ENCODE peak calls at places on chromosomes 2 and 18, in five cellular contexts. S is ovary, E is transverse colon, R is right lobe of liver, V is H1. H is an unnamed sample.

GRCh38 chr2:201854221-201854801 is 48.0 kb downstream of the CDK15 start:
- DNase-seq in E (no peak), R (no peak), S (no peak), V (no peak), H (no peak)

GRCh38 chr2:60526623-60527022 is 26.8 kb downstream of the BCL11A start:
- DNase-seq in E (no peak), V (no peak), R (no peak), S (no peak), H (no peak)

GRCh38 chr18:12041561-12041960 is 52.1 kb upstream of the ANKRD62 start:
- DNase-seq in R (no peak), S (no peak), V (no peak), E (no peak), H (peak)

GRCh38 chr2:150485114-150485870 is 2.2 kb downstream of the RND3 start:
- DNase-seq in E (peak), S (peak), V (peak), R (peak), H (peak)

GRCh38 chr2:212154392-212154791 is 384.2 kb downstream of the ERBB4 start:
- DNase-seq in R (no peak), V (no peak), S (no peak), E (no peak), H (no peak)

GRCh38 chr2:43391877-43392214 is 165.4 kb upstream of the ZFP36L2 start:
- DNase-seq in S (no peak), E (no peak), R (no peak), V (no peak), H (peak)

GRCh38 chr2:201962766-201963555 is 70.7 kb upstream of the FZD7 start:
- DNase-seq in S (no peak), E (no peak), V (no peak), R (no peak), H (no peak)

GRCh38 chr2:241047253-241048010 is 49.0 kb downstream of the SNED1 start:
- DNase-seq in R (no peak), S (no peak), V (no peak), E (no peak), H (no peak)

GRCh38 chr2:50594233-50594632 is 437.7 kb downstream of the NRXN1 start:
- DNase-seq in E (no peak), V (no peak), R (no peak), S (no peak), H (no peak)

GRCh38 chr2:229654437-229654836 is 59.9 kb downstream of the DNER start:
- DNase-seq in S (no peak), R (no peak), E (no peak), V (no peak), H (no peak)

GRCh38 chr2:237432484-237433092 is 18.6 kb upstream of the COL6A3 start:
- DNase-seq in E (no peak), V (no peak), S (no peak), R (no peak), H (no peak)

GRCh38 chr2:112472547-112473263 is 9.3 kb upstream of the TTL start:
- DNase-seq in V (no peak), R (no peak), E (no peak), S (no peak), H (peak)

GRCh38 chr2:173160618-173161017 is 85.0 kb downstream of the MAP3K20 start:
- DNase-seq in R (no peak), S (no peak), E (no peak), V (no peak), H (no peak)

GRCh38 chr2:1601471-1602358 is 142.6 kb downstream of the PXDN start:
- DNase-seq in S (peak), R (no peak), E (no peak), V (no peak), H (no peak)

GRCh38 chr2:1707771-1708351 is 36.5 kb downstream of the PXDN start:
- DNase-seq in E (peak), S (peak), V (peak), R (peak), H (no peak)

GRCh38 chr18:31042391-31043181 is at the start of gene DSC3:
- DNase-seq in R (peak), V (no peak), S (no peak), E (peak), H (no peak)

GRCh38 chr2:189142893-189143759 is 36.4 kb downstream of the COL5A2 start:
- DNase-seq in E (peak), R (no peak), V (peak), S (no peak), H (peak)

GRCh38 chr18:39806519-39806918 is 2148.5 kb upstream of the PIK3C3 start:
- DNase-seq in E (no peak), S (no peak), V (no peak), R (no peak), H (no peak)

GRCh38 chr2:32865399-32866068 is 81.2 kb upstream of the LTBP1 start:
- DNase-seq in V (no peak), S (no peak), R (no peak), E (no peak), H (peak)

GRCh38 chr2:189566046-189566445 is 14.5 kb downstream of the SLC40A1 start:
- DNase-seq in S (no peak), V (no peak), R (no peak), E (no peak), H (no peak)

GRCh38 chr2:229586746-229587705 is 127.3 kb downstream of the DNER start:
- DNase-seq in V (peak), E (peak), S (peak), R (peak), H (peak)

GRCh38 chr2:237475704-237476107 is 11.3 kb upstream of the MLPH start:
- DNase-seq in S (no peak), V (no peak), E (no peak), R (no peak), H (no peak)

GRCh38 chr2:163919717-163920116 is 183.9 kb upstream of the FIGN start:
- DNase-seq in S (no peak), R (no peak), V (no peak), E (no peak), H (no peak)

GRCh38 chr18:8654482-8655451 is 45.5 kb downstream of the RAB12 start:
- DNase-seq in V (no peak), S (no peak), E (no peak), R (no peak), H (no peak)

GRCh38 chr2:11753452-11753885 is 7.0 kb downstream of the LPIN1 start:
- DNase-seq in E (peak), R (peak), V (no peak), S (no peak), H (peak)

GRCh38 chr18:3052411-3052758 is 39.4 kb upstream of the LPIN2 start:
- DNase-seq in E (no peak), V (no peak), S (no peak), R (no peak), H (no peak)

GRCh38 chr2:143429932-143430331 is 300.7 kb downstream of the ARHGAP15 start:
- DNase-seq in R (no peak), E (no peak), V (no peak), S (no peak), H (no peak)

GRCh38 chr18:2848879-2849254 is 2.1 kb downstream of the EMILIN2 start:
- DNase-seq in R (no peak), S (no peak), V (no peak), E (no peak), H (no peak)

GRCh38 chr2:192544371-192544955 is 349.7 kb upstream of the TMEFF2 start:
- DNase-seq in V (no peak), R (no peak), S (no peak), E (no peak), H (no peak)

GRCh38 chr2:160402997-160403979 is 90.3 kb downstream of the RBMS1 start:
- DNase-seq in R (no peak), E (no peak), V (no peak), S (no peak), H (no peak)

GRCh38 chr2:236086403-236086970 is 81.7 kb downstream of the GBX2 start:
- DNase-seq in E (no peak), R (no peak), S (no peak), V (no peak), H (no peak)

GRCh38 chr2:10064932-10065682 is 15.1 kb downstream of the CYS1 start:
- DNase-seq in E (no peak), V (no peak), S (no peak), R (no peak), H (no peak)

GRCh38 chr2:221517362-221518121 is 54.6 kb downstream of the EPHA4 start:
- DNase-seq in S (no peak), R (no peak), E (peak), V (no peak), H (peak)

GRCh38 chr2:19682493-19682892 is 219.3 kb downstream of the TTC32 start:
- DNase-seq in E (no peak), S (no peak), R (no peak), V (no peak), H (no peak)

GRCh38 chr18:75456277-75456676 is 28.8 kb upstream of the SMIM21 start:
- DNase-seq in V (no peak), R (no peak), S (peak), E (no peak), H (no peak)

DNA sequence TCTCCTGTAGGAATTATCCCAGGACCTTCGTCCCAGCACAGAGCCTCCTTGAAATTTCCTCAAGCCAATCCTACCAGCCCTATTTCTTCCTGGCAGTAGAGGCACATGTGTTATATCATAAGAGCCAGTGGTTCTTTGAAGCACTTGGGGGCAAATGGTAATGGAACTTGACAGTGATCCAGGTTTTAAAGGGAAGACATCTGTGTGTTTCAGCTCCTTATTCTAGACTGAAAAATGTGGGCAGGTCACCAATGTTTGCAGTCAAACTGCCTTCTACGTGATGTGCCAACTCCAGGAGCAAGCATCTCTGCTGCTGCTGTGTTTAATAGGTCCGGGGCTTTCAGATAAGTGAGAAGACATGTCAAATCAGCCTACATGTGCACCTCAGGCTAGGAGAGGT is 157.1 kb downstream of the GALNT14 start:
- DNase-seq in S (no peak), V (no peak), E (no peak), R (no peak), H (no peak)
- TF ChIP-seq CTCF in S (no peak), V (no peak), E (no peak), R (no peak), H (no peak)

DNA sequence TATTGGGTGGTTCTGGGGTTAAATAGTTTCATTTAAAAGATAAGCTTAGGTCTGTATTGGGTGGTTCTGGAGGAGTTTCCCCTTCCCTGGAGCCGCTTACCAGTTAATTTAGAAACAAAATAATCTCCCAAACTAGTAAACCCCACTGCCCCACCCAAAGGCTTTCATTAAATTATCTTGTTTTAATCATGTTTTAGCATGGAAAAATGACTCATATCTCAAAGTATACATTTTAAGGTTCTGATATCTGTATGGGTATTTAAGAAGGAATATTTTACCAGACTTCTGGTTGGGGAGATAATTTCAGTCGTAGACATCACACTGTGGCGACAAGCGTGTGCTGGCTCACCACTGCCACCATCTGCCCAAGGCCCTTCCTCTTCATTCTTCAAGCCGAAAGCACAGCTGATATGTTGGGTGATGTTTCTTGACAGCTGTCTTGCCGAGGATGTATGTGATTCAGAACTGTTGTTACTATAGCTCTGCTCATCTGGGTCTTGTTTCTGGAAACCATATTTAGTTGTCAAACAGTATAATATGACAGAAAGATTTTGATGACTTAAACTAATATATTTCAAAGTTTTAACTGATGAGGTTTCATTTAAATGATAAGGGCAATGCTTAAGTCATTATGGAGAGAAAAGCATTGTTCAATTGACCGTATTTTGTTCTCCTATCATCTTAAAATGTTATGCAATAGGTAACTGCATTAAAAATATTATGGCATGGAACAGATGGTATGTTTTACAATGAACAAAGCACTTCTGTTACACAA is 5.1 kb downstream of the FIGLA start:
- DNase-seq in R (no peak), E (no peak), S (no peak), V (no peak), H (peak)
- TF ChIP-seq CTCF in R (peak), E (no peak), S (no peak), V (peak), H (peak)

GRCh38 chr2:46383113-46383395 is 85.8 kb downstream of the EPAS1 start:
- DNase-seq in R (no peak), E (no peak), V (no peak), S (no peak), H (no peak)
- TF ChIP-seq CTCF in R (no peak), E (no peak), V (no peak), S (no peak), H (no peak)

GRCh38 chr2:30684546-30684945 is 122.7 kb downstream of the CAPN13 start:
- DNase-seq in S (no peak), R (no peak), V (no peak), E (no peak), H (no peak)

GRCh38 chr2:30684996-30685395 is 122.2 kb downstream of the CAPN13 start:
- DNase-seq in S (no peak), E (no peak), R (no peak), V (no peak), H (no peak)

GRCh38 chr2:30684026-30684425 is 123.2 kb downstream of the CAPN13 start:
- DNase-seq in R (no peak), E (no peak), S (no peak), V (no peak), H (no peak)

GRCh38 chr2:30686669-30687068 is 120.6 kb downstream of the CAPN13 start:
- DNase-seq in V (no peak), S (no peak), E (no peak), R (no peak), H (no peak)

GRCh38 chr2:30686000-30686399 is 121.2 kb downstream of the CAPN13 start:
- DNase-seq in V (no peak), E (no peak), S (no peak), R (no peak), H (peak)
- TF ChIP-seq CTCF in V (peak), E (no peak), S (no peak), R (peak), H (peak)

GRCh38 chr2:227363756-227364155 is 15.3 kb downstream of the TM4SF20 start:
- DNase-seq in V (no peak), S (no peak), R (no peak), E (no peak), H (peak)
- TF ChIP-seq CTCF in V (peak), S (no peak), R (no peak), E (no peak), H (peak)

GRCh38 chr2:239002960-239003932 is 155.4 kb downstream of the TWIST2 start:
- DNase-seq in E (no peak), V (no peak), R (no peak), S (peak), H (no peak)
- TF ChIP-seq CTCF in E (no peak), V (no peak), R (no peak), S (peak), H (no peak)

H was measured in GM12865.